ENCODE peak calls at places on chromosome 9, in seven cellular contexts. J, O, Y, U, E, W and L are unnamed samples.

GRCh38 chr9:68931821-68932220 is 82.1 kb downstream of the PRKACG start:
- DNase-seq in W (no peak), J (no peak), U (no peak), O (no peak), Y (no peak), E (no peak), L (no peak)

GRCh38 chr9:85200726-85201402 is 531.3 kb downstream of the NTRK2 start:
- DNase-seq in E (no peak), U (no peak), Y (peak; percentile 36), J (peak; percentile 26), O (peak; percentile 65), W (peak; percentile 76), L (no peak)

GRCh38 chr9:79134654-79135053 is 437.1 kb upstream of the TLE4 start:
- DNase-seq in O (no peak), Y (no peak), U (peak; percentile 18), E (peak; percentile 59), W (peak; percentile 6), J (no peak), L (peak; percentile 37)

GRCh38 chr9:87322840-87323635 is 174.6 kb upstream of the DAPK1 start:
- DNase-seq in U (no peak), Y (no peak), E (no peak), O (no peak), W (peak; percentile 52), J (no peak), L (peak; percentile 69)

GRCh38 chr9:93361995-93362394 is 89.5 kb upstream of the FAM120A start:
- DNase-seq in O (no peak), Y (no peak), E (no peak), W (no peak), U (no peak), J (no peak), L (no peak)

GRCh38 chr9:134440636-134441226 is 114.5 kb downstream of the RXRA start:
- DNase-seq in J (no peak), E (no peak), O (no peak), U (no peak), W (no peak), Y (no peak), L (no peak)

GRCh38 chr9:128683340-128684064 is 5.5 kb upstream of the SET start:
- DNase-seq in Y (peak; percentile 74), W (peak; percentile 22), E (peak; percentile 94), O (no peak), U (no peak), J (peak; percentile 47), L (peak; percentile 86)

GRCh38 chr9:37410969-37411785 is 11.3 kb upstream of the GRHPR start:
- DNase-seq in Y (no peak), E (peak; percentile 36), J (no peak), U (peak; percentile 26), O (no peak), W (no peak), L (peak; percentile 43)

GRCh38 chr9:104589611-104590010 is 9.6 kb downstream of the OR13C5 start:
- DNase-seq in J (no peak), E (no peak), U (no peak), Y (no peak), O (no peak), W (no peak), L (no peak)

GRCh38 chr9:110926828-110927227 is 111.4 kb downstream of the LPAR1 start:
- DNase-seq in W (no peak), J (peak; percentile 37), Y (peak; percentile 27), O (no peak), E (no peak), U (no peak), L (no peak)

GRCh38 chr9:80516678-80517077 is 944.9 kb downstream of the TLE4 start:
- DNase-seq in Y (no peak), W (no peak), E (no peak), U (no peak), O (no peak), J (no peak), L (no peak)

GRCh38 chr9:124019771-124020519 is 8.4 kb downstream of the LHX2 start:
- DNase-seq in Y (no peak), U (no peak), E (peak; percentile 14), O (peak; percentile 53), J (no peak), W (no peak), L (no peak)

GRCh38 chr9:112325600-112325999 is 7.8 kb downstream of the PTBP3 start:
- DNase-seq in E (no peak), U (no peak), O (no peak), W (no peak), J (peak; percentile 28), Y (no peak), L (no peak)

GRCh38 chr9:87792831-87793288 is 66.9 kb downstream of the CTSL start:
- DNase-seq in O (peak; percentile 89), U (no peak), W (peak; percentile 40), Y (peak; percentile 50), J (peak; percentile 69), E (no peak), L (peak; percentile 93)

GRCh38 chr9:111897831-111898144 is 1.2 kb downstream of the UGCG start:
- DNase-seq in Y (peak; percentile 47), E (no peak), J (no peak), W (peak; percentile 43), O (no peak), U (no peak), L (no peak)

GRCh38 chr9:115444941-115445340 is 327.0 kb upstream of the TNC start:
- DNase-seq in Y (no peak), W (no peak), J (no peak), E (no peak), U (no peak), O (no peak), L (no peak)

GRCh38 chr9:105176194-105176593 is 68.3 kb upstream of the SLC44A1 start:
- DNase-seq in U (no peak), E (no peak), J (no peak), W (no peak), O (no peak), Y (no peak), L (no peak)

GRCh38 chr9:133971121-133971951 is 20.8 kb downstream of the VAV2 start:
- DNase-seq in W (no peak), J (no peak), O (no peak), E (no peak), U (no peak), Y (no peak), L (no peak)

GRCh38 chr9:129108805-129109370 is 1.7 kb downstream of the CRAT start:
- DNase-seq in Y (peak; percentile 86), O (no peak), U (no peak), E (no peak), W (no peak), J (no peak), L (no peak)

GRCh38 chr9:88168564-88168963 is 30.3 kb upstream of the SPATA31C2 start:
- DNase-seq in Y (no peak), U (no peak), E (no peak), O (no peak), J (no peak), W (no peak), L (no peak)

GRCh38 chr9:12884736-12885395 is 110.0 kb downstream of the LURAP1L start:
- DNase-seq in Y (no peak), O (no peak), U (no peak), J (peak; percentile 22), W (peak; percentile 79), E (peak; percentile 20), L (peak; percentile 92)

GRCh38 chr9:68522126-68522525 is 18.6 kb downstream of the TMEM252 start:
- DNase-seq in E (no peak), Y (no peak), W (no peak), J (no peak), O (no peak), U (no peak), L (no peak)

DNA sequence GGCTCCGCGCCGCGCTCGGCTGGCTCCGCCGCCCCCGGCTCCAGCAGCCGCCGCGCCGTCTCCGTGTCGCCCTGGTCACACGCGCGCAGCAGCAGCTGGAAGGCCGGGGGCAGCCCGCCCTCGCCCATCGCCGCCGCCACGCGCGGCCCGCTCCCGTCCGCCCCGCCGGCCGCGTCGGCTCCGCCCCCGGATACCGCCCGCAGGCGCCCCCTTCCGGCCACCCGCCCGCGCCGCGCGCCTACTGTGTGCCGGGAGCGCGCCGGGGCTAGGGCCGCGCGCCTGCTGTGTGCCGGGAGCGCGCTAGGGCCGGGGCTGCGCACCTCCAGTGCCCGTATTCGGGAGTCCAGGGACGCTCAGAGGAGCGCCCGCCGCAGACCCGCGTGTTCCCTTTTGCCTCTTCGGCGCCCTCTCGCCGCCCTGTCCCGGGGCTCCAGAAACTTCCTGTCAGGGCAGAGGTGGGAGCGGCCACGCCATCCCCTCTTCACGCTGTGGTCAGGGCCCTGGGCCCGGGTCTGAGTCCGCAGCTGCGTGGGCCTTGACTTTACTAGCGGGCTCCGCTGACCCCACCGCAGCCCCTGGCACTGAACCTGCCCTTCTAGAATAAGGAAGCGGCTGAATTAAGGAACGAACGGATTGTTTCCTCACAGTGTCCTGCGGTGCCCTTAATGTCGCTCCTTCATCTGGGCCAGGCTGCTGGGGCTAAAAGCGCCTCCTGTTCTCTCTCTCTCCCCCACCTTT is at the start of gene ANKS6:
- DNase-seq in J (peak; percentile 88), O (peak; percentile 87), Y (peak; percentile 88), E (peak; percentile 93), U (peak; percentile 92), W (peak; percentile 58), L (peak; percentile 74)
- TF ChIP-seq CTCF in J (no peak), O (peak; percentile 31), Y (peak; percentile 24), E (peak; percentile 55), U (peak; percentile 68), W (peak; percentile 37), L (peak; percentile 31)

DNA sequence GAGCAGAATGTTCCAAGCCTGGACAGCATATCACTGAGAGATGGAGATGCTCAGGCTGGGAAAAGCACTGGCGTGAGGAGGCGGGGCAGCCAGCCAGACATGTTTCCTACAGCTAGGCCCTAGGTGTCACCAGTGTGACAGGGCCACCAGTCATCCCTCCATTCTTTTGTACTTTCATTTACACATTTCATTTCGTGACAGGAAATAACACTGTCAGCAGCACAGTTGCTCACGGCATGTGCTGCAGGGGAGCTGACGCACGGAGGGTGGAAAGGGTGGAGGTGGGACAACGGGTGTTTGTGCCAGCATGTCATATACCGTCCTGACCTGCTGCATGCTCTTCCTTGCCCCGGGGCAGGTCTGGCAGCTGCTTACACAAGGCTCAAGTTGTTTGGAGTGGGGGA is 14.8 kb upstream of the CEMIP2 start:
- DNase-seq in E (no peak), W (no peak), U (no peak), Y (peak; percentile 37), O (no peak), J (peak; percentile 34), L (no peak)
- TF ChIP-seq CTCF in E (no peak), W (no peak), U (no peak), Y (no peak), O (no peak), J (no peak), L (no peak)

GRCh38 chr9:121735065-121735791 is 83.8 kb downstream of the DAB2IP start:
- DNase-seq in J (peak; percentile 60), Y (peak; percentile 61), W (peak; percentile 92), U (peak; percentile 49), E (peak; percentile 80), O (no peak), L (peak; percentile 92)
- TF ChIP-seq CTCF in J (peak; percentile 40), Y (peak; percentile 39), W (peak; percentile 90), U (no peak), E (peak; percentile 70), O (peak; percentile 30), L (peak; percentile 91)

DNA sequence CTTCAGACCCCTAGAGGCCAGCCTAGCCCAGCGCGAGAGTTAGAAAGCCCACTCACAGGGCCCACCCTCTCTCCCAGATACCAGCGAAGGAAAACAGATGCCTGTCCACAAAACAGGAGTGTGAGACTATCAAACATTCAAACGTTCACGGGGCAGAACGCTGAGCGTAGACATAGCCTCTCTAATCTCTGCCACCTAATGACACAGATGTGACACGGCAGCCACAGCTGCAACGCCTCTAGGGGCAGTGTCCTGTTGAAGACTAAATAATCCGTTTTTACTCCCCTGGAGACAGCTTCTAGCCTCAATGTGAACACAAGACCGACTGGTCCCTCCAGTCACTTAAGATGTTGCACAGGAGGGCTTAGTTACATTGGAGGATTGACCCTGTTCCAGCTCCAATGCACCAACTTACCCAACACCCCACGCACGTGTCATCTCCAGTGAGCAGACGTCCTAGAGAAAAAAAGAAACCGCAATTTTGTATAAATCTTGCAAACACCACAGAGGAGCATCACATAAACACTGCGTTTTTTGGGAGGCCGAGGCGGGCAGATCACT is 14.3 kb downstream of the DIPK1B start:
- DNase-seq in O (no peak), J (no peak), W (peak; percentile 8), E (peak; percentile 69), U (no peak), Y (no peak), L (no peak)
- TF ChIP-seq CTCF in O (no peak), J (peak; percentile 28), W (peak; percentile 47), E (peak; percentile 57), U (no peak), Y (peak; percentile 48), L (peak; percentile 36)